ENCODE peak calls at places on chromosomes 12 and 14, in seven cellular contexts. R, V, B, D, K, W and J are unnamed samples.

GRCh38 chr12:66191547-66192126 is 2.6 kb downstream of the IRAK3 start:
- DNase-seq in D (no peak), R (no peak), V (no peak), B (no peak), K (no peak), W (no peak), J (no peak)

GRCh38 chr12:108854453-108855283 is 2.7 kb downstream of the SSH1 start:
- DNase-seq in R (peak; percentile 43), D (peak; percentile 98), W (peak; percentile 71), B (no peak), V (no peak), K (no peak), J (peak; percentile 97)

GRCh38 chr12:113364698-113365097 is 6.3 kb downstream of the PLBD2 start:
- DNase-seq in B (no peak), W (no peak), V (no peak), K (no peak), R (no peak), D (no peak), J (no peak)

GRCh38 chr12:68882251-68882964 is 50.6 kb downstream of the CPM start:
- DNase-seq in K (no peak), D (no peak), B (no peak), R (no peak), W (no peak), V (no peak), J (no peak)

GRCh38 chr14:69263364-69263763 is 3.4 kb downstream of the GALNT16 start:
- DNase-seq in K (no peak), D (peak; percentile 99), B (peak; percentile 21), V (peak; percentile 20), W (peak; percentile 15), R (no peak), J (peak; percentile 98)

GRCh38 chr12:63862187-63863107 is 17.9 kb downstream of the SRGAP1 start:
- DNase-seq in D (no peak), V (no peak), W (peak; percentile 86), B (peak; percentile 83), R (peak; percentile 70), K (no peak), J (peak; percentile 67)

GRCh38 chr14:104343690-104344640 is 205.6 kb downstream of the KIF26A start:
- DNase-seq in V (no peak), D (no peak), B (no peak), W (no peak), R (no peak), K (no peak), J (no peak)

GRCh38 chr14:105605501-105606304 is 79.3 kb downstream of the TMEM121 start:
- DNase-seq in V (no peak), K (no peak), D (no peak), W (no peak), B (no peak), R (no peak), J (no peak)

GRCh38 chr12:109743076-109743910 is 29.7 kb downstream of the FAM222A start:
- DNase-seq in V (no peak), D (no peak), K (no peak), B (no peak), W (no peak), R (no peak), J (no peak)

GRCh38 chr12:109899783-109900751 is at the start of gene TCHP:
- DNase-seq in B (peak; percentile 92), V (peak; percentile 89), D (peak; percentile 83), K (peak; percentile 80), W (peak; percentile 89), R (peak; percentile 90), J (peak; percentile 95)

GRCh38 chr12:127300753-127301152 is 966.2 kb upstream of the TMEM132C start:
- DNase-seq in D (no peak), V (no peak), W (no peak), R (no peak), K (no peak), B (no peak), J (no peak)

GRCh38 chr14:77151918-77152588 is 10.5 kb upstream of the ZDHHC22 start:
- DNase-seq in B (no peak), D (peak; percentile 7), V (peak; percentile 67), W (no peak), R (no peak), K (peak; percentile 21), J (peak; percentile 61)

GRCh38 chr14:72830786-72831583 is 62.9 kb downstream of the DPF3 start:
- DNase-seq in V (no peak), D (no peak), R (peak; percentile 39), B (peak; percentile 95), K (no peak), W (peak; percentile 2), J (no peak)

GRCh38 chr12:43044241-43044640 is 454.7 kb upstream of the PRICKLE1 start:
- DNase-seq in B (no peak), W (no peak), K (no peak), D (no peak), R (no peak), V (no peak), J (peak; percentile 68)

GRCh38 chr14:106039400-106039799 is 513.0 kb downstream of the TMEM121 start:
- DNase-seq in V (no peak), B (peak; percentile 64), W (peak; percentile 3), R (no peak), D (no peak), K (no peak), J (no peak)

GRCh38 chr12:121808623-121809022 is 4.8 kb downstream of the SETD1B start:
- DNase-seq in W (no peak), K (no peak), V (no peak), R (no peak), B (no peak), D (no peak), J (no peak)

GRCh38 chr12:11584213-11584855 is 65.1 kb upstream of the ETV6 start:
- DNase-seq in R (no peak), D (no peak), W (no peak), K (no peak), B (no peak), V (no peak), J (peak; percentile 39)

GRCh38 chr14:20530771-20531571 is 25.6 kb downstream of the RNASE10 start:
- DNase-seq in B (peak; percentile 88), D (peak; percentile 40), R (peak; percentile 85), W (peak; percentile 91), V (peak; percentile 10), K (peak; percentile 57), J (peak; percentile 76)

GRCh38 chr14:104404922-104405321 is 174.6 kb upstream of the C14orf180 start:
- DNase-seq in V (no peak), B (no peak), W (no peak), K (no peak), R (no peak), D (no peak), J (no peak)

GRCh38 chr12:109727746-109728726 is 14.4 kb downstream of the FAM222A start:
- DNase-seq in B (no peak), D (no peak), V (no peak), R (no peak), K (no peak), W (no peak), J (no peak)

GRCh38 chr14:70871863-70872677 is 35.2 kb upstream of the PCNX1 start:
- DNase-seq in B (no peak), D (no peak), W (no peak), V (no peak), R (no peak), K (no peak), J (no peak)

GRCh38 chr14:23572841-23573240 is 5.2 kb upstream of the AP1G2 start:
- DNase-seq in R (peak; percentile 1), W (no peak), D (no peak), K (no peak), V (no peak), B (no peak), J (no peak)

GRCh38 chr12:106753526-106753925 is 21.0 kb upstream of the RIC8B start:
- DNase-seq in R (no peak), B (peak; percentile 18), V (no peak), K (no peak), D (no peak), W (no peak), J (no peak)

GRCh38 chr12:119177724-119178380 is 879 bp upstream of the HSPB8 start:
- DNase-seq in D (no peak), V (no peak), K (no peak), R (no peak), W (no peak), B (no peak), J (no peak)

GRCh38 chr14:22753586-22753985 is 12.9 kb upstream of the OXA1L start:
- DNase-seq in B (no peak), W (no peak), V (no peak), D (no peak), K (no peak), R (no peak), J (no peak)

GRCh38 chr12:9372202-9372601 is 164.0 kb upstream of the PZP start:
- DNase-seq in R (peak; percentile 36), W (no peak), B (no peak), K (no peak), V (no peak), D (peak; percentile 14), J (peak; percentile 43)

GRCh38 chr14:27090716-27091115 is 492.9 kb upstream of the NOVA1 start:
- DNase-seq in W (no peak), K (no peak), R (no peak), B (no peak), V (no peak), D (no peak), J (no peak)

GRCh38 chr14:29710015-29710414 is 217.6 kb downstream of the PRKD1 start:
- DNase-seq in V (peak; percentile 16), K (no peak), B (no peak), R (no peak), W (no peak), D (no peak), J (peak; percentile 14)

GRCh38 chr14:51293149-51293925 is 53.3 kb downstream of the TMX1 start:
- DNase-seq in W (peak; percentile 28), B (peak; percentile 23), D (no peak), V (no peak), K (no peak), R (no peak), J (peak; percentile 67)